ENCODE peak calls at places on chromosomes 4 and X, in four cellular contexts. H is IMR-90, E is neuronal stem cell, Y is mesendoderm. V is an unnamed sample. For H3K36me3, the result is how much of the 10 kb centered on the place peaks cover.

GRCh38 chr4:133513891-133514290 is 364.8 kb downstream of the PCDH10 start:
- DNase-seq in H (no peak), E (no peak), Y (no peak), V (peak)

GRCh38 chrX:82081027-82081426 is 879.1 kb downstream of the SH3BGRL start:
- DNase-seq in H (no peak), E (peak), Y (peak), V (no peak)

GRCh38 chr4:123898941-123899666 is 502.5 kb downstream of the SPRY1 start:
- DNase-seq in H (no peak), E (no peak), Y (no peak), V (no peak)

GRCh38 chrX:85115252-85115651 is 111.6 kb downstream of the APOOL start:
- DNase-seq in H (no peak), E (no peak), Y (no peak), V (no peak)

GRCh38 chrX:1165535-1166196 is 46.8 kb downstream of the CRLF2 start:
- DNase-seq in H (no peak), E (no peak), Y (peak), V (peak)

GRCh38 chr4:57037982-57038604 is 59.4 kb downstream of the POLR2B start:
- DNase-seq in H (peak), E (peak), Y (peak), V (peak)

GRCh38 chr4:117429061-117429460 is 343.7 kb upstream of the TRAM1L1 start:
- DNase-seq in H (no peak), E (no peak), Y (peak), V (no peak)

GRCh38 chr4:2734618-2735017 is 21.5 kb downstream of the TNIP2 start:
- DNase-seq in H (no peak), E (no peak), Y (no peak), V (no peak)

GRCh38 chr4:48380583-48381167 is 39.3 kb downstream of the SLAIN2 start:
- DNase-seq in H (no peak), E (no peak), Y (no peak), V (no peak)
- H3K36me3 ChIP-seq in H (under half), E (under half), Y (under half), V (under half)

DNA sequence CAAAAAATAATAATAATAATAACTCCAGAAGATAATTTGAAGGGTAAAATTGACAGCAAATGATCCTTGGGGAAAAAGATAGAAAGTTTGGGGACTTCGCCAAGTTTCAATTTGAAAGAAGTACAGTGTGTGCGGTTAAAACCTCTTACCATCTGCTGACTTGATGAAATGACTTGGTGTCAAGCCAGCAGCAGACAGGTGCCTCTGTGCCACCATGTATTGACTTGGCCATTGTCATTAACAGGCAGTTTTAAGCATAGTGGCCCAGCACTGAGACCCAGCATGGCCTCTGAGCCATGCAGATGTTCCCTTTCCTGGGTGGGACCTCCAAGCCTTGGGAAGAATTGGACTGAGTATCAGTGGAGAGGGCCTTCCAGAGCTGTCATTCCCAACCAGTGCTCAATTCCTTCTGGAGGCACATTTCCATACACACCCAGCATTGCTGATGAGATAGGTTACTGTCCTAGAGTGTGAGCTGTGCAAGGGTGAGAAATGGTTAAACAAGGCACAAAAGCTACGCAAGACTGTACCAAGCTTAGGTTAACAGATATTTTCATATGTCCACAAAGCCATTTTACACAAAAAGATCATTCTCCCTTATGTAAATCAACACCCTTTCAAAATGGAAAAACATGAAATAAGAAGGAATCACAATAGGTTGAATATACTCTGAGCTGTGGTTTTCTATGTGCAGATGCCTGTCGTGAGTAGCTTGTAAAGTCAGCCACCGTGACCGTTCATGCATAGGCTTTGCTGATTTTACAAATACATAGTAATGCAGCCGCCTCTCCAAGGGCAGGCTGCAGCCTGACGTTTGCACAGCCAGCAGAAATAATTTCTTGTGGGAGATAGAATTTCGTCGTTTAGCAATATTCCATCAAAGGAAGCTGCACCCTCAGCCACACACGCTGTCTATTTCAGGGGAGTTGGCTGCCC is 59.4 kb upstream of the FBXW7 start:
- DNase-seq in H (no peak), E (no peak), Y (no peak), V (no peak)
- H2BK15ac ChIP-seq in H (no peak), E (no peak), Y (no peak), V (no peak)

DNA sequence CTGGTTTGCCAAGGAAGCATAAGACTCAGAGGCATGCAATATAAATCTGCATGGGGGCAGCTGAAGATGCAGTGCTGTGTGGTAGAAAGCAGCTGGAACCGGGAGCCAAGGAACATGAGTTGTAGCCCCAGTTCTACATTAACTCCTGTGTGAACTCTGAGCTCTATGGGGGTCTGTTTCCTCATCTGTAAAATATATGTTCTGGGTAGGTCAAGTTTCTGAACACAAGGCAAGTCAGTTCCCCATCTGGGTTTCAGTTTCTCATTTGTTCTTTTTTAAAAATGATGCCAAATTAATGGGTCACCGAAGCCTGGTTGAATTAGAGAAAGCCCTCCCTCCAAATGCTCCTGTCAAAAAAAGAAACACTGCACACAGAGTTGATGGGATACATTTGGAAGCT is 24.1 kb downstream of the UNC5C start:
- DNase-seq in H (no peak), E (no peak), Y (no peak), V (no peak)
- H3K4me2 ChIP-seq in H (no peak), E (no peak), Y (no peak), V (no peak)

DNA sequence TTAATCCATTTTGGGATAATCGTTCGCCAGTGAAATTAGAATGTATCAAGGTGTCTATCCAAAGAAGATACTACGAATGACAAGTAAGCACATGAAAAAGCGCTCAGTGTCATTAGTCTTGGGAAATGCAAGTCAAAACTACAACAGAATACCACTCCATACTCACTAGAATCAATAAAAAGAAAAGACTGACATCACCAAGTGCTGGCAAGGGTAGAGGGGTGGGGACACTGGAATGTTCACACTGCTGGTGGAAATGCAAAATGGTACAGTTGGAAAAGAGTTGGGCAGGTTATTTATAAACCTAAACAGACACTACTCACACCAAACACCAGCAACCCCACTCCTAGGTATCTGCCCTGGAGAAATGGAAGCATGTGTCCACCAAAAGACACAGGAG is 11.2 kb downstream of the WDR1 start:
- DNase-seq in H (no peak), E (no peak), Y (no peak), V (no peak)
- H3K36me3 ChIP-seq in H (half or more), E (under half), Y (under half), V (half or more)

GRCh38 chrX:144333429-144333828 is 449.6 kb downstream of the UBE2NL start:
- DNase-seq in H (no peak), E (no peak), Y (no peak), V (no peak)

GRCh38 chrX:144327515-144327914 is 443.6 kb downstream of the UBE2NL start:
- DNase-seq in H (no peak), E (no peak), Y (no peak), V (peak)
- H2BK15ac ChIP-seq in H (no peak), E (no peak), Y (no peak), V (no peak)